ENCODE peak calls at places on chromosomes 4 and X, in six cellular contexts. Y, A, T, F, I and G are unnamed samples.

GRCh38 chrX:131802836-131803626 is 220.1 kb upstream of the STK26 start:
- DNase-seq in I (peak), F (peak), T (peak), Y (peak), A (no peak), G (peak)

GRCh38 chr4:146159384-146160058 is 16.0 kb upstream of the LSM6 start:
- DNase-seq in Y (no peak), F (no peak), I (no peak), A (no peak), T (no peak), G (no peak)

GRCh38 chr4:118280501-118281218 is 72.1 kb downstream of the PRSS12 start:
- DNase-seq in F (peak), A (peak), Y (peak), T (peak), I (peak), G (peak)

GRCh38 chrX:110201799-110202198 is 116.1 kb downstream of the AMMECR1 start:
- DNase-seq in F (no peak), A (no peak), T (no peak), I (no peak), Y (no peak), G (no peak)

GRCh38 chrX:9342581-9343051 is 122.2 kb upstream of the TBL1X start:
- DNase-seq in A (peak), F (peak), T (peak), I (no peak), Y (peak), G (peak)

GRCh38 chr4:150305995-150306394 is 227.8 kb downstream of the DCLK2 start:
- DNase-seq in T (peak), F (no peak), A (no peak), Y (no peak), I (no peak), G (no peak)

GRCh38 chr4:5266991-5267390 is 215.7 kb downstream of the STK32B start:
- DNase-seq in A (no peak), Y (no peak), I (no peak), F (no peak), T (no peak), G (no peak)

GRCh38 chr4:36227913-36228312 is 16.4 kb downstream of the ARAP2 start:
- DNase-seq in Y (no peak), F (no peak), A (no peak), I (no peak), T (no peak), G (no peak)

GRCh38 chr4:53674891-53675290 is 83.6 kb upstream of the LNX1 start:
- DNase-seq in A (no peak), Y (no peak), F (no peak), I (no peak), T (no peak), G (no peak)

GRCh38 chr4:106032851-106033286 is 137.6 kb downstream of the NPNT start:
- DNase-seq in Y (no peak), A (peak), F (no peak), T (no peak), I (no peak), G (peak)

GRCh38 chr4:183758006-183758734 is 99.1 kb downstream of the TRAPPC11 start:
- DNase-seq in F (no peak), I (no peak), A (no peak), T (no peak), Y (no peak), G (no peak)

GRCh38 chr4:76515975-76516853 is 81.2 kb downstream of the SHROOM3 start:
- DNase-seq in F (no peak), A (no peak), I (peak), Y (peak), T (no peak), G (no peak)

GRCh38 chrX:1518512-1518911 is 18.5 kb downstream of the P2RY8 start:
- DNase-seq in A (no peak), Y (no peak), F (no peak), T (no peak), I (no peak), G (no peak)

GRCh38 chrX:96244955-96245354 is 439.7 kb upstream of the DIAPH2 start:
- DNase-seq in Y (no peak), T (no peak), F (no peak), I (no peak), A (peak), G (no peak)

GRCh38 chr4:105496899-105497298 is 23.0 kb upstream of the PPA2 start:
- DNase-seq in Y (no peak), I (no peak), A (no peak), F (no peak), T (no peak), G (no peak)

GRCh38 chr4:9977518-9978031 is 43.7 kb downstream of the SLC2A9 start:
- DNase-seq in F (no peak), T (no peak), Y (no peak), I (no peak), A (no peak), G (no peak)
- TF ChIP-seq MYC in F (no peak), T (no peak), Y (no peak), I (no peak), A (no peak), G (no peak)

GRCh38 chr4:84263415-84263814 is 235.7 kb downstream of the NKX6-1 start:
- DNase-seq in A (no peak), F (no peak), T (no peak), I (no peak), Y (peak), G (no peak)

GRCh38 chr4:84254537-84254936 is 244.6 kb downstream of the NKX6-1 start:
- DNase-seq in T (no peak), F (no peak), A (no peak), Y (no peak), I (no peak), G (no peak)

GRCh38 chr4:84264652-84265051 is 234.4 kb downstream of the NKX6-1 start:
- DNase-seq in A (no peak), F (no peak), T (no peak), I (no peak), Y (no peak), G (no peak)

GRCh38 chr4:84260495-84260894 is 238.6 kb downstream of the NKX6-1 start:
- DNase-seq in F (no peak), Y (no peak), I (no peak), T (no peak), A (no peak), G (no peak)

DNA sequence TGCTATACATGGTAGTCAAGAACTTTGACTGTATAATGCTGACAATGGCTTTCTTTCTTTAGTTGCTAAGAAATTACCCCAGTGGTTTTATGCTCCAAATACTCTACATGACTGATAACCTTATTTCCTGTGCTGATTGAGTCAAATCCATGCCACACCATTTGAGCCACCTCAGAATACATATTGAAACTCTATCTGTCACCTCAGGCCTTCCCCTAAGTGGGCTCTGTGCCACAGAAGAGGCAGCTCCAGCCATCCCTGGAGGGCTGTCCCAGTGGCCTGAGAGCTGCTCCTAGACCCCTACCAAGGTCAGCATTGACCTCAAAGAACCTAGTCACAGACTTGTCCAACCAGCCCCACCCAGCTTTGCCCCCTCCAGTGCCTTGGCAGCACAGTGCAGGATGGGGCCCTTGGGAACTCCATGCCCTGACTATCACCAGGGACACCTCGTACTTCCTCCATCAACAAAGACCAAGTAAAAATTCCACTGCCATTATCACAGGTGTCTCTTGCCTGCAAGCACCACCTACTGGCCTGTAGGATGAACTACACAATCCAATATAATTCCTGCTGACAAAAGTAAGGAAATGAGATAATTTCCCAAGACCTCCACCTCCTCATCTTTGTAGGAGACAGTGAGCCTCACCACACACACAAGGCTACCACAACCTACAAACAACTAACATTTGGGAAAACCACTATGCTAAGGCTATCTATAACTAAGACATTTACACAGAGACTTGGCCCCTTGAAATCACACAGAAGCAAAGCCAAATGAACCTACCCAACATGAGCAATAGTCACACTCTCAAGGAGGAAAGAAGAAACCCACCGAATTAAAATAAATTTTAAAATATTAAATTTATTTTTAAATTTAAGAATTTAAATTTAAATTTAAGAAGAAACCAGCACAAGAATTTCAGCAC is 239.9 kb downstream of the NKX6-1 start:
- DNase-seq in I (peak), Y (peak), F (peak), T (peak), A (peak), G (peak)
- TF ChIP-seq MYC in I (no peak), Y (no peak), F (no peak), T (no peak), A (no peak), G (no peak)

DNA sequence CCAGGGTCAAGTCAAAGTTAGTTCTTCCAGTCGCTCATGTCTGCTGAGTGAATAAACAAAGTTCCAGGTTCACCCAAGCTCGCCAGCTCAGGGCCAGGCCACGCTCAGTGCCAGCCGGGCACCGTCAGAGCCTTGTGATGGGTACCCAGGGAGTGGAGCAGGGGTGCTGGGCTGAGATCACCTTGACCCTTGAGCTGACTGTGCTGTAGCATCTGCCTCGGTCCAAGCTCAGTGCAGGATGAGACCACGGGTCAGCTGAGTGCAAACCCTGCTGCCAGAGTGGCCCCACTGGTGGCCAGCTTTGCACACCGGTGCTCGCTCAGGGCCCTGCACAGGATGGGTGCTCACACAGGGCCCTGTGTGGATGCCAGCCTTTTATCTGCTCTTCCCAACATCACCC is 4.3 kb downstream of the CPZ start:
- DNase-seq in Y (no peak), A (no peak), T (no peak), I (no peak), F (no peak), G (no peak)
- TF ChIP-seq MYC in Y (no peak), A (no peak), T (no peak), I (no peak), F (no peak), G (no peak)

DNA sequence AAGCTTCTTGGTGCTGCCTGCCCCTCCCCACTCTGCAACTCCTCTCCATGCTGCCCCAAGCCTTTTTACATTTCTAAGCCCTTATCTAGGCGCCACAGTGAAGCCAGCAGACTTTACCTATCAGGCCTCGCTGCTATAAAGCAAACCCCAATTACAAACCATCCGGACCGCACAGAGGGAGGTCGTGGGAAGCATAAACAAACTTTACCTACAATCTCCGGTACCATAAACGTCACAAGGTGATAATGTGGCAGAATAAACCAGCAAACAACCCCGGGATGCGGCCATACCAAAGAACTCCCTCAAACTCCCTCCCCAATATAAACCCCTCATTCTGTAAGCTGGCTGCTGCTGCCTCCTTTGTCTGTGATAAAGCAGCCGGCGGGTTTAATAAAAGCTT is 54.0 kb upstream of the ZCCHC13 start:
- DNase-seq in F (peak), I (no peak), Y (no peak), T (peak), A (no peak), G (peak)
- TF ChIP-seq MYC in F (no peak), I (no peak), Y (no peak), T (no peak), A (no peak), G (no peak)